ENCODE peak calls at places on chromosome 4, in four cellular contexts. O is MM.1S, E is HepG2, M is fibroblast of lung. S is an unnamed sample.

GRCh38 chr4:6269400-6269650 is 325 bp upstream of the WFS1 start:
- DNase-seq in O (no peak), M (no peak), E (no peak), S (no peak)

GRCh38 chr4:142129931-142130330 is 493.5 kb downstream of the IL15 start:
- DNase-seq in E (no peak), O (no peak), M (no peak), S (no peak)

GRCh38 chr4:73867783-73868182 is 1.4 kb upstream of the CXCL1 start:
- DNase-seq in O (no peak), E (no peak), M (no peak), S (no peak)

GRCh38 chr4:1834047-1834769 is 21.7 kb downstream of the LETM1 start:
- DNase-seq in O (no peak), M (no peak), E (no peak), S (peak)

GRCh38 chr4:92303621-92304027 is at the start of gene GRID2:
- DNase-seq in O (no peak), E (no peak), M (peak), S (no peak)

GRCh38 chr4:150950657-150951056 is 64.4 kb downstream of the LRBA start:
- DNase-seq in E (peak), M (no peak), O (no peak), S (no peak)

GRCh38 chr4:48668254-48669017 is 111.6 kb downstream of the FRYL start:
- DNase-seq in E (no peak), O (no peak), M (no peak), S (no peak)

GRCh38 chr4:86218721-86219481 is 141.0 kb downstream of the MAPK10 start:
- DNase-seq in O (no peak), M (peak), E (no peak), S (no peak)

GRCh38 chr4:23966720-23967119 is 76.9 kb upstream of the PPARGC1A start:
- DNase-seq in E (peak), M (peak), O (no peak), S (no peak)

GRCh38 chr4:42302348-42302747 is 94.9 kb upstream of the SHISA3 start:
- DNase-seq in M (peak), E (peak), O (peak), S (peak)

GRCh38 chr4:100651499-100652165 is 133.8 kb upstream of the EMCN start:
- DNase-seq in M (no peak), E (no peak), O (no peak), S (no peak)

GRCh38 chr4:48093949-48094550 is 40.0 kb downstream of the TXK start:
- DNase-seq in M (no peak), O (no peak), E (no peak), S (no peak)

GRCh38 chr4:82621212-82621611 is 59.4 kb upstream of the TMEM150C start:
- DNase-seq in E (no peak), O (no peak), M (no peak), S (no peak)

GRCh38 chr4:14130551-14130950 is 503.0 kb upstream of the BOD1L1 start:
- DNase-seq in M (no peak), O (no peak), E (no peak), S (no peak)

GRCh38 chr4:152910521-152910920 is 25.6 kb upstream of the FHDC1 start:
- DNase-seq in E (no peak), M (no peak), O (no peak), S (no peak)
- TF ChIP-seq EZH2 in E (no peak), M (no peak), O (no peak), S (no peak)

GRCh38 chr4:145938618-145939177 is at the start of gene ZNF827:
- DNase-seq in M (peak), E (peak), O (peak), S (peak)
- TF ChIP-seq EZH2 in M (no peak), E (no peak), O (no peak), S (peak)

DNA sequence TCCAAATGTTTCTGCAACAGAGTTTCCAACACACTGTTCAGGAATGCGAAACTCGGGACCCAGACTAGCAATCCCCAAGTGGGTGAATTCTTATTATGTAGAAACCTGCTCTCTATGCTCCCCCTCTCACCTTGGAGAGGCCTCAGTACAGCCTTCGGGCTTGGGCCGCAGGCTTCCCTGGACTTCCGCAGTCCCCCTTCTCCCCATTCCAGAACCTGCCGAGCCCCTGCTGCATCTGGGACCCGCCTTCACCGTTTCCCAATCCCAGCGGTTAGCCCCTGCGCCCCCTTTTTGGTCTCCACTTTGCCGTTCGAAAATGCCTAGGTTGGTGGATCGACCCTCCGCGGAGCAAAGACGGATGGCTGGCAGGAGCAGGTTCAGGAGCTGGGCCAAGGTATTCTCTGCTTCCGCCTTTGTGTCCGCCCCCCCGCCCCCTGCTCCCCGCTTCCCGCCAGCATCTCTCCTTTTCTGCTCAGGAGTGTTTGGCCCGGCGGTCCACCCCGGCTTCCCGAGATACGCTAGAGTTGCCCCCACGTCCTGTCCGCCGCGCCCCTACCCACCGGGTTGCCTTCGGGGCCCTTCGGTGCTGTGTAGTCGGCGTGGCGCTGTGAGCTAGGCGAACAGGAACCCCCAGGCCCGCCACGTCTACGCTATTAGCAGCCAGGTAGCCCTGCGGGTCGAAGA is 11.5 kb downstream of the HAND2 start:
- DNase-seq in E (no peak), O (no peak), M (no peak), S (no peak)
- TF ChIP-seq EZH2 in E (no peak), O (no peak), M (no peak), S (no peak)

DNA sequence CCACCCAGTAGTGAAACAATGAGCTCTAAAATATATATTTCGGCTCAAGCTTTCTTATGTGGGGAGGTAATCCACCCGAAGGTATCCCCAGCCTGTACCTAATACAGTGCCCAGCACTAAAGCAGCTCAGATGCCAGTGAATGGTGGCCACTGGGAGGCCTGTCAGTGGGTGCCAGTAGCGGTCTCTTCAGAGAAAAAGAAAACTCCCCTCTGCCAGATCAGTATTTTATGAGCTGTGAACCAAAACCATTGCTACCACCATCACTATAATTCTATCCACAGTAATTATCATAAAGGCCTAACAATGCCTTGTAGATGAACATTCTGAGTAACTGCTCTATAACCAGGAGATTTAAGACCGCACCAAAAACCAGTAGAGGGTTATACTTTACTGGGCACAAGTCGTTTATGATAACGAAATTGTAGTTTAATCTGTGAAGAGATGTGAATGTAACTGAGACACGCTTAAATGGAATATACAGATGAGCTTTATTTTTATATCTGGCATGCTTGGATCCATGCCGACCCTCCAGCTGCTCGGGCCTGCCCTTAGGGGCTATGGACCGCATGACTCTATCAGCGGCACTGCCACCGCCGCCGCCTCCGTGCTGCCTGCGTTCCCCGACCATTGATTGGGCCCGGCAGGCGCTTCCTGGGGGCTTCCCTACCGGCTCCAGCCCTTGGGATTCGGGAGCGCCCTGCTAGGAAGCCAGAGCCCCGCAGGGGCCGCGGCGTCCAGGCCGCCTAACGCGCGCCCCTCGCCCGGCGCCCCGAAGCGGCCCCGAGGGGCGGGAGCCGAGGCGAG is 586 bp upstream of the NFKB1 start:
- DNase-seq in M (peak), E (peak), O (peak), S (no peak)
- TF ChIP-seq EZH2 in M (no peak), E (no peak), O (no peak), S (no peak)

GRCh38 chr4:80189956-80190671 is 7.2 kb upstream of the PRDM8 start:
- DNase-seq in M (peak), E (no peak), O (no peak), S (no peak)

GRCh38 chr4:80195441-80196139 is 1.7 kb upstream of the PRDM8 start:
- DNase-seq in M (no peak), O (no peak), E (no peak), S (no peak)

GRCh38 chr4:80189581-80189955 is 7.7 kb upstream of the PRDM8 start:
- DNase-seq in M (no peak), E (no peak), O (no peak), S (no peak)

GRCh38 chr4:80192252-80192866 is 4.9 kb upstream of the PRDM8 start:
- DNase-seq in M (no peak), O (no peak), E (no peak), S (no peak)

GRCh38 chr4:80192937-80193336 is 4.4 kb upstream of the PRDM8 start:
- DNase-seq in M (peak), O (no peak), E (no peak), S (no peak)
- TF ChIP-seq EZH2 in M (no peak), O (no peak), E (no peak), S (no peak)

GRCh38 chr4:22778547-22779163 is 85.9 kb downstream of the GBA3 start:
- DNase-seq in O (no peak), M (no peak), E (no peak), S (no peak)

GRCh38 chr4:22780797-22781196 is 88.1 kb downstream of the GBA3 start:
- DNase-seq in E (no peak), O (no peak), M (no peak), S (no peak)
- TF ChIP-seq EZH2 in E (no peak), O (no peak), M (no peak), S (no peak)

GRCh38 chr4:795726-796119 is 30.2 kb downstream of the CPLX1 start:
- DNase-seq in M (no peak), O (no peak), E (no peak), S (no peak)

GRCh38 chr4:793109-793861 is 32.6 kb downstream of the CPLX1 start:
- DNase-seq in E (no peak), O (no peak), M (no peak), S (no peak)

GRCh38 chr4:793941-794621 is 31.8 kb downstream of the CPLX1 start:
- DNase-seq in O (no peak), M (no peak), E (no peak), S (peak)

GRCh38 chr4:796206-796605 is 29.7 kb downstream of the CPLX1 start:
- DNase-seq in M (no peak), E (no peak), O (no peak), S (no peak)

DNA sequence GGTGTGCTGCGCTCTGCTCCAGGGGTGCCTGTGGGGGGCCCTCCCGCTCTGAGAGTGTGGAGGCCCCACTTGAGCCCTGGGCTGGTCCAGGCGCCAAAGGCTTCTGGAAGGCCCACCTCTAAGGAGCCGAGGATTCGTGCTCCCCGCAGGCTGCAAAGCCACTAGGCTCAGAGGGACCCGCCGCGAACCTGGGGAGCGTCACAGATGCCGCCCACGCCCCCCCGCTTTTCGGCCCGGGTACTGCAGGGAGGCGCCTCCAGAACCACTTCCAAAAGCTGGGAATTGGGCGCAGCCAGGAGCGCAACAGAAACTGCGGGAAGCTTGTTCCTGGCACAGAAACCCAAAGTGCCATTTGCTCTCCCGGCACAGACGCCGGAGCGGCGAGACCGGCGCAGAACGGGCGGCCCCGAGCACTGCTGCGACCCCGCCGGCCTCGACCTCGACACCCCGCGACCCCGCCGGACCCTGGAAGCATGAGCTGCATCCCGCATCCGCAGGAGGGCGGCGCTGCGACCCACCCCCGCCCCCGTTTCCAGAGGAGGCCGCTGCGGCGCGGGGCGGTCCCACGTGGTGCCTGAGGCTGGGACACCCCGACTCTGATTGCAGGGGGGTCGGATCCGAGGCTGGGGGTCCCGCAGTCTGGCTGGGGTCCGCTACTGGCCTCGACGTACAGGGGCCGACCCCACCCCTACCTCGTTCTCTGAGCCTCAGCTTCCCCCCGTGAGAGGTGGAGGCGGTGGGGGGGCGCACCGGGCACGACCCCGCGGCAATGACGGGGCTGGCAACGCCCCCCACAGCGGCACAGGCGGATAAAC is 30.8 kb downstream of the CPLX1 start:
- DNase-seq in M (no peak), O (no peak), E (no peak), S (no peak)
- TF ChIP-seq EZH2 in M (peak), O (no peak), E (no peak), S (no peak)